ENCODE peak calls at places on chromosomes 6 and 20, in seven cellular contexts. J, D, F, I, B, S and T are unnamed samples.
A peak's percentile ranks its signal among the peaks of the same experiment; 100 is the strongest.

GRCh38 chr20:11170565-11170964 is 496.8 kb upstream of the JAG1 start:
- DNase-seq in S (no peak), D (no peak), B (no peak), I (no peak), J (no peak), F (no peak), T (no peak)

GRCh38 chr20:22402990-22403859 is 181.1 kb downstream of the FOXA2 start:
- DNase-seq in S (no peak), I (no peak), D (peak; percentile 26), F (no peak), J (peak; percentile 64), B (no peak), T (no peak)

GRCh38 chr6:114783083-114783482 is 440.3 kb upstream of the HS3ST5 start:
- DNase-seq in D (no peak), I (no peak), B (no peak), F (no peak), S (no peak), J (no peak), T (no peak)

GRCh38 chr6:130644175-130644574 is 183.0 kb upstream of the SMLR1 start:
- DNase-seq in S (no peak), D (no peak), B (no peak), I (no peak), J (no peak), F (no peak), T (no peak)

GRCh38 chr6:135087403-135087802 is 32.8 kb upstream of the HBS1L start:
- DNase-seq in S (no peak), B (no peak), J (peak; percentile 27), F (no peak), D (peak; percentile 41), I (no peak), T (no peak)

GRCh38 chr20:58017237-58017969 is 211.1 kb downstream of the ANKRD60 start:
- DNase-seq in F (peak; percentile 89), D (no peak), J (peak; percentile 34), I (no peak), B (no peak), S (no peak), T (no peak)

GRCh38 chr6:167731731-167732422 is 94.8 kb upstream of the AFDN start:
- DNase-seq in J (no peak), I (no peak), S (no peak), B (no peak), F (no peak), D (no peak), T (no peak)

GRCh38 chr20:55478739-55479450 is 526.4 kb downstream of the CBLN4 start:
- DNase-seq in S (no peak), D (no peak), B (no peak), J (no peak), F (no peak), I (peak; percentile 56), T (no peak)

GRCh38 chr20:14498809-14499208 is 161.4 kb upstream of the FLRT3 start:
- DNase-seq in S (peak; percentile 49), J (no peak), D (no peak), I (peak; percentile 21), F (no peak), B (no peak), T (no peak)

GRCh38 chr6:129750390-129750789 is 40.4 kb upstream of the ARHGAP18 start:
- DNase-seq in I (no peak), D (no peak), J (no peak), S (no peak), B (no peak), F (no peak), T (no peak)

GRCh38 chr20:50893620-50894019 is 37.6 kb downstream of the ADNP start:
- DNase-seq in I (no peak), D (no peak), S (no peak), F (no peak), B (no peak), J (no peak), T (no peak)

DNA sequence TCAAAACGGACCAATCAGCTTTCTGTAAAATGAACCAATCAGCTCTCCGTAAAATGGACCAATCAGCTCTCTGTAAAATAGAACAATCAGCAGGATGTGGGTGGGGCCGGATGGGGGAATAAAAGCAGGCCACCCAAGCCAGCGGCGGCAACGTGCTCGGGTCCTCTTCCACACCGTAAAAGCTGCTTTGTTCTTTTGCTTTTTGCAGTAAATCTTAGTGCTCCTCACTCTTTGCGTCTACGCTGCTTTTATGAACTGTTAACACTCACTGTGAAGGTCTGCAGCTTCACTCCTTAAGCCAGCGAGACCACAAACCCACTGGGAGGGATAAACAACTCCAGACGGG is 29.2 kb downstream of the HLA-E start:
- DNase-seq in B (no peak), F (no peak), J (peak; percentile 20), D (no peak), S (no peak), I (no peak), T (no peak)
- TF ChIP-seq YY1 in B (no peak), F (no peak), J (no peak), D (no peak), S (no peak), I (no peak), T (no peak)

GRCh38 chr6:150721411-150722266 is 122.0 kb downstream of the PLEKHG1 start:
- DNase-seq in J (no peak), I (no peak), D (no peak), B (no peak), F (no peak), S (no peak), T (no peak)
- H3K9ac ChIP-seq in J (no peak overlapping the region), I (no peak overlapping the region), D (no peak overlapping the region), B (no peak overlapping the region), F (no peak overlapping the region), S (no peak overlapping the region), T (peak overlapping the region; percentile 44)

DNA sequence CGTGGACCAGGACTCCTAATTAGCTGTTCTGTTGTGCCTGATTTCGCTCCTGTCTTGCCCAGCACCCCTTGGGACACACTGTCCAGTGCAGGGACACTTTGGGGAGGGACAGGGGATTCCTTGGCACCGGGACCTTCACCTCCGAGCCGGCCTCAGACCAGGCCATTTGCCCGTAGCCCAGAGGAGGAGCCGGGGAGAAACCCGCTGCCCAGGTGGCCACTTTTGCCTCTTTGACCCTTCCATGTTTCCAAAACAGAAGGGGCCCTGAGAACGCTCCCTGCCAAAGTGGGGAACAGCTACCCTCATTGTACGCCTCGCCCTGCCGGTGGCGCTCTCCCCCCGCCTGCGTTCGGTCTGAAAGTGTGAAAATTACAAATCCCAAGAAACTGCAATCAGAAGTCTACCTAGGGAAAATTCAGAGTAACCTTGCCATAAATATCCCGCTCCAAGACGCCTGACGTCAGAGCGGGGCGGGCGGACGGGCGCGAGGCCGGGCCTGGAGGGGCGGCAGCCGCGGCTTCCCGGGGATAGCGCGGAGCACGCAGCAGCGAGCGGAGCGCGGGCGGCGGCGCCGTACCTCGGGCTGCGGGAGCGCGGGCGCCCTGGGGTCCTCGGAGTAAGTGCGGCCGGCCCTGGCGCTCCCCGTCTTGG is at the start of gene DAAM2:
- DNase-seq in B (no peak), I (peak; percentile 81), S (peak; percentile 75), F (no peak), J (no peak), D (no peak), T (no peak)
- H3K27me3 ChIP-seq in B (peaks cover 8% of the 10 kb centered on the region), I (peaks cover 5% of the 10 kb centered on the region), S (no peaks in the 10 kb centered on the region), F (peaks cover 31% of the 10 kb centered on the region), J (no peaks in the 10 kb centered on the region), D (peaks cover 34% of the 10 kb centered on the region), T (peaks cover 6% of the 10 kb centered on the region)

DNA sequence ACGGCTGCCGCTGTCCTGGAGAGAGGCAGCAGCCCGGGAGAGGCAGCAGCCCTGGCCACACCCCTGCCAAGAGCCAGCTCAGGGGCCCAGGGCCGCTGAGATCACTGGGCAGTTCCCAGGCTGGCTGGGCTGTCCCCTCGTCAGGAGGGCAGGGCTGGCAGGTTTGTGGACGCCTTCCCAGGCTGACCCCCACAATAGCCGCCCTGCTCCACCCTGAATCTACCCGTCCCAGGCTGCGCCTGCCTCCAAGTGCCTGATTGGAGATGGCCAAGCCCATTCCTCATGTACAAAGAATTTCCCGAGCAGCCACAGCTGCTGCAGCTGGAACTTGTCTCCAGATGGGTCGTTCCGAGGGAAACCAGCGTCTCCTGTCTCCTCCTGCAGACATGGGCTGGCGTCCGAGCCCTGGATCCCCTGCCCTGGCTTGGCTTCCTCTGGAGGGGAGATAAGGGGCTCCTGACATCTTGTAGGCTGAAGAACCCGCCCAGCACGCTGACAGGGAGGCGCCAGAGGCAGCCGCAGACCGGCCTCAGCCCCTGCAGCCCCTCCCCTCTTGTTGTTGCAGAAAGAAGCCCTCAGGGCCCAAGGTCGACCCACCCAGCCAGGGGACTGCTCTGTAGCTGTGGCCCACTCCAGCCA is 9.4 kb upstream of the GATA5 start:
- DNase-seq in B (no peak), F (no peak), D (peak; percentile 78), S (no peak), I (no peak), J (no peak), T (no peak)
- TF ChIP-seq YY1 in B (no peak), F (no peak), D (no peak), S (no peak), I (no peak), J (no peak), T (no peak)

GRCh38 chr6:48429610-48430009 is 318.6 kb upstream of the PTCHD4 start:
- DNase-seq in F (no peak), S (no peak), I (no peak), B (no peak), D (no peak), J (peak; percentile 15), T (no peak)
- H3K9ac ChIP-seq in F (no peak overlapping the region), S (no peak overlapping the region), I (no peak overlapping the region), B (no peak overlapping the region), D (no peak overlapping the region), J (no peak overlapping the region), T (no peak overlapping the region)

GRCh38 chr20:49318430-49319203 is 40.8 kb upstream of the ZNFX1 start:
- DNase-seq in D (no peak), B (no peak), F (no peak), I (peak; percentile 67), S (peak; percentile 67), J (no peak), T (no peak)
- H3K27me3 ChIP-seq in D (peaks cover 21% of the 10 kb centered on the region), B (peaks cover 21% of the 10 kb centered on the region), F (peaks cover 7% of the 10 kb centered on the region), I (peaks cover 54% of the 10 kb centered on the region), S (peaks cover 11% of the 10 kb centered on the region), J (peaks cover 7% of the 10 kb centered on the region), T (peaks cover 50% of the 10 kb centered on the region)